ENCODE peak calls at places on chromosomes 13 and 19, in seven cellular contexts. K, Q, M, E, S, J and I are unnamed samples.

GRCh38 chr13:108077284-108077683 is 138.1 kb downstream of the LIG4 start:
- DNase-seq in E (no peak), M (no peak), Q (no peak), K (no peak), S (no peak), J (no peak), I (no peak)

GRCh38 chr13:113548778-113549621 is 35.6 kb upstream of the TFDP1 start:
- DNase-seq in K (no peak), S (no peak), E (no peak), M (no peak), Q (no peak), J (peak), I (no peak)

GRCh38 chr19:56301152-56301551 is 13.5 kb downstream of the ZSCAN5A start:
- DNase-seq in Q (no peak), M (no peak), S (no peak), J (no peak), K (no peak), E (no peak), I (no peak)

GRCh38 chr13:43484432-43485225 is 302.1 kb downstream of the ENOX1 start:
- DNase-seq in M (no peak), K (no peak), Q (no peak), E (no peak), S (no peak), J (no peak), I (no peak)

GRCh38 chr13:99501952-99502310 is 659 bp downstream of the TM9SF2 start:
- DNase-seq in M (no peak), K (no peak), S (peak), E (peak), J (no peak), Q (no peak), I (no peak)

GRCh38 chr13:100131863-100132574 is 43.1 kb downstream of the PCCA start:
- DNase-seq in S (peak), E (no peak), K (no peak), J (no peak), M (peak), Q (no peak), I (peak)

GRCh38 chr19:15159251-15159650 is 41.5 kb downstream of the NOTCH3 start:
- DNase-seq in J (no peak), S (no peak), E (no peak), Q (no peak), M (no peak), K (no peak), I (no peak)

GRCh38 chr19:28023064-28023463 is 1189.9 kb downstream of the UQCRFS1 start:
- DNase-seq in E (no peak), S (peak), J (no peak), Q (no peak), K (no peak), M (no peak), I (no peak)

GRCh38 chr19:50854636-50855410 is at the start of gene KLK3:
- DNase-seq in Q (no peak), E (no peak), K (no peak), J (no peak), M (no peak), S (no peak), I (no peak)

GRCh38 chr13:97030705-97031452 is 36.6 kb upstream of the OXGR1 start:
- DNase-seq in E (no peak), Q (no peak), J (no peak), S (peak), M (peak), K (peak), I (peak)

GRCh38 chr19:23946569-23946968 is 31.9 kb downstream of the ZNF726 start:
- DNase-seq in M (no peak), Q (no peak), K (no peak), E (no peak), J (no peak), S (no peak), I (no peak)

GRCh38 chr19:2462635-2463421 is 6.1 kb upstream of the LMNB2 start:
- DNase-seq in S (peak), K (peak), M (peak), E (no peak), J (peak), Q (peak), I (peak)

GRCh38 chr19:56748443-56748842 is 76.9 kb upstream of the ZNF835 start:
- DNase-seq in E (no peak), S (no peak), J (no peak), K (no peak), M (no peak), Q (no peak), I (no peak)

GRCh38 chr19:8215783-8216182 is 6.6 kb downstream of the CERS4 start:
- DNase-seq in K (no peak), S (no peak), E (no peak), M (no peak), Q (no peak), J (no peak), I (no peak)

GRCh38 chr13:24624363-24624762 is 55.8 kb upstream of the ATP12A start:
- DNase-seq in K (no peak), M (no peak), S (no peak), E (no peak), Q (no peak), J (no peak), I (no peak)

GRCh38 chr13:29362849-29363604 is 232.5 kb downstream of the SLC7A1 start:
- DNase-seq in E (peak), J (peak), Q (no peak), M (peak), K (peak), S (peak), I (no peak)

GRCh38 chr13:60016229-60016628 is 147.5 kb downstream of the DIAPH3 start:
- DNase-seq in S (no peak), E (no peak), M (no peak), K (no peak), Q (no peak), J (no peak), I (no peak)

GRCh38 chr13:26420282-26420960 is 137.1 kb upstream of the WASF3 start:
- DNase-seq in M (no peak), K (peak), J (no peak), E (no peak), Q (no peak), S (no peak), I (no peak)

GRCh38 chr13:110957181-110957884 is 42.5 kb upstream of the ANKRD10 start:
- DNase-seq in S (peak), J (peak), E (no peak), M (no peak), Q (no peak), K (no peak), I (no peak)

GRCh38 chr19:4456843-4457653 is 546 bp downstream of the UBXN6 start:
- DNase-seq in M (no peak), S (peak), J (peak), Q (peak), K (peak), E (peak), I (no peak)

GRCh38 chr19:41376998-41377365 is 649 bp downstream of the TMEM91 start:
- DNase-seq in E (no peak), Q (no peak), S (no peak), J (no peak), K (no peak), M (no peak), I (no peak)